ENCODE peak calls at places on chromosome 17, in ten cellular contexts. One of them, this sample, is unnamed.

GRCh38 chr17:44397479-44398440 is 8.3 kb upstream of the ITGA2B start:
- DNase-seq in cardiac muscle cell: no peak
- DNase-seq in CD8-positive, alpha-beta memory T cell: no peak
- DNase-seq in Peyer's patch: no peak
- DNase-seq in thoracic aorta: no peak
- DNase-seq in A673: no peak
- DNase-seq in fibroblast of lung: no peak
- DNase-seq in stomach: no peak
- DNase-seq in gastrocnemius medialis: no peak
- DNase-seq in CD4-positive, alpha-beta T cell: no peak
- DNase-seq in this sample: no peak

GRCh38 chr17:58306131-58306951 is 22.3 kb downstream of the TSPOAP1 start:
- DNase-seq in fibroblast of lung: no peak
- DNase-seq in A673: no peak
- DNase-seq in stomach: peak; percentile 24
- DNase-seq in gastrocnemius medialis: no peak
- DNase-seq in CD8-positive, alpha-beta memory T cell: no peak
- DNase-seq in Peyer's patch: peak; percentile 12
- DNase-seq in thoracic aorta: no peak
- DNase-seq in CD4-positive, alpha-beta T cell: no peak
- DNase-seq in cardiac muscle cell: no peak
- DNase-seq in this sample: no peak

GRCh38 chr17:61414141-61414935 is 14.7 kb downstream of the TBX2 start:
- DNase-seq in CD4-positive, alpha-beta T cell: no peak
- DNase-seq in cardiac muscle cell: no peak
- DNase-seq in A673: no peak
- DNase-seq in fibroblast of lung: no peak
- DNase-seq in CD8-positive, alpha-beta memory T cell: no peak
- DNase-seq in gastrocnemius medialis: no peak
- DNase-seq in thoracic aorta: no peak
- DNase-seq in stomach: peak; percentile 25
- DNase-seq in Peyer's patch: peak; percentile 8
- DNase-seq in this sample: no peak

GRCh38 chr17:17417718-17418151 is 59.1 kb upstream of the MED9 start:
- DNase-seq in A673: no peak
- DNase-seq in fibroblast of lung: no peak
- DNase-seq in Peyer's patch: no peak
- DNase-seq in stomach: no peak
- DNase-seq in CD8-positive, alpha-beta memory T cell: no peak
- DNase-seq in gastrocnemius medialis: no peak
- DNase-seq in CD4-positive, alpha-beta T cell: no peak
- DNase-seq in cardiac muscle cell: no peak
- DNase-seq in thoracic aorta: no peak
- DNase-seq in this sample: no peak

GRCh38 chr17:66810951-66811682 is 23.8 kb upstream of the CACNG5 start:
- DNase-seq in CD4-positive, alpha-beta T cell: no peak
- DNase-seq in A673: no peak
- DNase-seq in stomach: no peak
- DNase-seq in fibroblast of lung: no peak
- DNase-seq in gastrocnemius medialis: no peak
- DNase-seq in thoracic aorta: no peak
- DNase-seq in Peyer's patch: no peak
- DNase-seq in CD8-positive, alpha-beta memory T cell: no peak
- DNase-seq in cardiac muscle cell: no peak
- DNase-seq in this sample: no peak

GRCh38 chr17:82836823-82837357 is 2.9 kb downstream of the ZNF750 start:
- DNase-seq in stomach: no peak
- DNase-seq in CD4-positive, alpha-beta T cell: no peak
- DNase-seq in CD8-positive, alpha-beta memory T cell: no peak
- DNase-seq in Peyer's patch: no peak
- DNase-seq in gastrocnemius medialis: peak; percentile 32
- DNase-seq in fibroblast of lung: no peak
- DNase-seq in thoracic aorta: no peak
- DNase-seq in cardiac muscle cell: no peak
- DNase-seq in A673: no peak
- DNase-seq in this sample: no peak

GRCh38 chr17:27756467-27757371 is 43.6 kb downstream of the NOS2 start:
- DNase-seq in A673: peak; percentile 68
- DNase-seq in cardiac muscle cell: peak; percentile 62
- DNase-seq in fibroblast of lung: peak; percentile 13
- DNase-seq in CD4-positive, alpha-beta T cell: peak; percentile 29
- DNase-seq in gastrocnemius medialis: no peak
- DNase-seq in thoracic aorta: no peak
- DNase-seq in CD8-positive, alpha-beta memory T cell: peak; percentile 25
- DNase-seq in stomach: peak; percentile 69
- DNase-seq in Peyer's patch: peak; percentile 29
- DNase-seq in this sample: no peak

GRCh38 chr17:15233022-15233805 is 31.9 kb downstream of the PMP22 start:
- DNase-seq in thoracic aorta: no peak
- DNase-seq in cardiac muscle cell: no peak
- DNase-seq in CD4-positive, alpha-beta T cell: no peak
- DNase-seq in gastrocnemius medialis: no peak
- DNase-seq in CD8-positive, alpha-beta memory T cell: no peak
- DNase-seq in fibroblast of lung: peak; percentile 50
- DNase-seq in Peyer's patch: no peak
- DNase-seq in A673: no peak
- DNase-seq in stomach: no peak
- DNase-seq in this sample: no peak

GRCh38 chr17:32445075-32445427 is 741 bp downstream of the PSMD11 start:
- DNase-seq in cardiac muscle cell: peak; percentile 50
- DNase-seq in fibroblast of lung: peak; percentile 81
- DNase-seq in thoracic aorta: peak; percentile 5
- DNase-seq in CD8-positive, alpha-beta memory T cell: no peak
- DNase-seq in gastrocnemius medialis: peak; percentile 44
- DNase-seq in stomach: peak; percentile 28
- DNase-seq in CD4-positive, alpha-beta T cell: peak; percentile 2
- DNase-seq in A673: peak; percentile 26
- DNase-seq in Peyer's patch: no peak
- DNase-seq in this sample: no peak

GRCh38 chr17:37708008-37708615 is 36.7 kb downstream of the HNF1B start:
- DNase-seq in gastrocnemius medialis: no peak
- DNase-seq in A673: no peak
- DNase-seq in fibroblast of lung: no peak
- DNase-seq in Peyer's patch: no peak
- DNase-seq in thoracic aorta: no peak
- DNase-seq in CD8-positive, alpha-beta memory T cell: no peak
- DNase-seq in stomach: peak; percentile 79
- DNase-seq in cardiac muscle cell: no peak
- DNase-seq in CD4-positive, alpha-beta T cell: no peak
- DNase-seq in this sample: no peak

GRCh38 chr17:69154267-69154666 is 12.6 kb upstream of the ABCA6 start:
- DNase-seq in CD8-positive, alpha-beta memory T cell: no peak
- DNase-seq in A673: no peak
- DNase-seq in cardiac muscle cell: no peak
- DNase-seq in fibroblast of lung: no peak
- DNase-seq in CD4-positive, alpha-beta T cell: no peak
- DNase-seq in Peyer's patch: no peak
- DNase-seq in stomach: no peak
- DNase-seq in gastrocnemius medialis: no peak
- DNase-seq in thoracic aorta: no peak
- DNase-seq in this sample: no peak

GRCh38 chr17:28912938-28913333 is 10.1 kb upstream of the DHRS13 start:
- DNase-seq in A673: no peak
- DNase-seq in fibroblast of lung: no peak
- DNase-seq in CD4-positive, alpha-beta T cell: no peak
- DNase-seq in CD8-positive, alpha-beta memory T cell: no peak
- DNase-seq in gastrocnemius medialis: no peak
- DNase-seq in thoracic aorta: no peak
- DNase-seq in cardiac muscle cell: no peak
- DNase-seq in stomach: no peak
- DNase-seq in Peyer's patch: no peak
- DNase-seq in this sample: no peak

GRCh38 chr17:63178530-63178929 is 212.5 kb downstream of the TANC2 start:
- DNase-seq in CD8-positive, alpha-beta memory T cell: no peak
- DNase-seq in cardiac muscle cell: no peak
- DNase-seq in thoracic aorta: no peak
- DNase-seq in A673: no peak
- DNase-seq in stomach: no peak
- DNase-seq in Peyer's patch: no peak
- DNase-seq in fibroblast of lung: peak; percentile 67
- DNase-seq in gastrocnemius medialis: no peak
- DNase-seq in CD4-positive, alpha-beta T cell: no peak
- DNase-seq in this sample: no peak

GRCh38 chr17:31512104-31512740 is 120.7 kb downstream of the RAB11FIP4 start:
- DNase-seq in Peyer's patch: no peak
- DNase-seq in cardiac muscle cell: no peak
- DNase-seq in stomach: no peak
- DNase-seq in gastrocnemius medialis: no peak
- DNase-seq in thoracic aorta: no peak
- DNase-seq in CD8-positive, alpha-beta memory T cell: no peak
- DNase-seq in A673: no peak
- DNase-seq in fibroblast of lung: no peak
- DNase-seq in CD4-positive, alpha-beta T cell: no peak
- DNase-seq in this sample: no peak

GRCh38 chr17:16916557-16916920 is 55.4 kb downstream of the TNFRSF13B start:
- DNase-seq in fibroblast of lung: no peak
- DNase-seq in cardiac muscle cell: no peak
- DNase-seq in CD8-positive, alpha-beta memory T cell: no peak
- DNase-seq in gastrocnemius medialis: no peak
- DNase-seq in CD4-positive, alpha-beta T cell: no peak
- DNase-seq in thoracic aorta: no peak
- DNase-seq in stomach: peak; percentile 3
- DNase-seq in A673: no peak
- DNase-seq in Peyer's patch: no peak
- DNase-seq in this sample: no peak

GRCh38 chr17:75836605-75837004 is 7.6 kb downstream of the UNC13D start:
- DNase-seq in thoracic aorta: no peak
- DNase-seq in cardiac muscle cell: no peak
- DNase-seq in fibroblast of lung: no peak
- DNase-seq in A673: no peak
- DNase-seq in gastrocnemius medialis: no peak
- DNase-seq in stomach: no peak
- DNase-seq in Peyer's patch: no peak
- DNase-seq in CD8-positive, alpha-beta memory T cell: no peak
- DNase-seq in CD4-positive, alpha-beta T cell: no peak
- DNase-seq in this sample: no peak
- H3K27me3 ChIP-seq in thoracic aorta: no peaks in the 10 kb centered on the region
- H3K27me3 ChIP-seq in cardiac muscle cell: no peaks in the 10 kb centered on the region
- H3K27me3 ChIP-seq in fibroblast of lung: no peaks in the 10 kb centered on the region
- H3K27me3 ChIP-seq in A673: no peaks in the 10 kb centered on the region
- H3K27me3 ChIP-seq in gastrocnemius medialis: no peaks in the 10 kb centered on the region
- H3K27me3 ChIP-seq in stomach: no peaks in the 10 kb centered on the region
- H3K27me3 ChIP-seq in Peyer's patch: no peaks in the 10 kb centered on the region
- H3K27me3 ChIP-seq in CD8-positive, alpha-beta memory T cell: no peaks in the 10 kb centered on the region
- H3K27me3 ChIP-seq in CD4-positive, alpha-beta T cell: no peaks in the 10 kb centered on the region
- H3K27me3 ChIP-seq in this sample: no peaks in the 10 kb centered on the region

DNA sequence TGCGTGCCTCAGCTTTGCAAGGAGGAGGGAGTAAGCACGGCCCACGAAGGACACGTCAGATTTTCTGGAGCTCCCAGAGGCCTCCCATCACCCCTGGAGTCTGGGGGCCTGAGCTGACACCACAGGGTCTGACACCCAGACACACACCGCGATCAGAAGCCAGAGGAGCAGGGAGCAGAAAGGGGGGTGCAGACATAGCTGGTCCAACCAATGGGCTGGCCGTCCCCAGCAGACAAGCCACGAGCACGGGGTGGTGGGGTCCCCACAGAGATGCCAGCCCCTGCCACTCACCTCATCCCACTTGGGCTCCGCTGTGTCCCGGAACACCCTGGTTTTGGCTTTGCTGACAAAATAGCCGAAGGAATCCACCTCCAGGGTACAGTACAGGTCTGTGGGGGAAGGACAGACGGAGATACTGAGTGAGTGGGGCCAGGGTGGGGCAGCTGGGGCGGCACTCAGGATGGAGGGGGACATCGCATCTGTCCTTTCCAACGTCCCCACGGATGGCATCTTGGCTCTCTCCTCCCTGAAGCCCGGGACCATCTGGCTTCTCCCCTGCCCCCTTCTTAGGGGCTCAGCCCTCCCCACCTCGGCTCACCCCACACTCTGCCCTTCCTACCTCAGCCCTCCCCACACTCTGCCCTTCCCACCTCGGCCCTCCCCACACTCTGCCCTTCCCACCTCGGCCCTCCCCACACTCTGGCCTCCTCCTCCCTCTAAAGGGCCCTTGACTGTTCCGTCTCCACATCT is 53.5 kb downstream of the TIMM22 start:
- DNase-seq in A673: no peak
- DNase-seq in cardiac muscle cell: no peak
- DNase-seq in Peyer's patch: no peak
- DNase-seq in gastrocnemius medialis: no peak
- DNase-seq in CD8-positive, alpha-beta memory T cell: no peak
- DNase-seq in stomach: no peak
- DNase-seq in thoracic aorta: no peak
- DNase-seq in fibroblast of lung: no peak
- DNase-seq in CD4-positive, alpha-beta T cell: no peak
- DNase-seq in this sample: no peak
- H3K27me3 ChIP-seq in A673: no peaks in the 10 kb centered on the region
- H3K27me3 ChIP-seq in cardiac muscle cell: no peaks in the 10 kb centered on the region
- H3K27me3 ChIP-seq in Peyer's patch: no peaks in the 10 kb centered on the region
- H3K27me3 ChIP-seq in gastrocnemius medialis: no peaks in the 10 kb centered on the region
- H3K27me3 ChIP-seq in CD8-positive, alpha-beta memory T cell: no peaks in the 10 kb centered on the region
- H3K27me3 ChIP-seq in stomach: no peaks in the 10 kb centered on the region
- H3K27me3 ChIP-seq in thoracic aorta: no peaks in the 10 kb centered on the region
- H3K27me3 ChIP-seq in fibroblast of lung: no peaks in the 10 kb centered on the region
- H3K27me3 ChIP-seq in CD4-positive, alpha-beta T cell: no peaks in the 10 kb centered on the region
- H3K27me3 ChIP-seq in this sample: no peaks in the 10 kb centered on the region

GRCh38 chr17:48545022-48545376 is at the start of gene HOXB2:
- DNase-seq in fibroblast of lung: no peak
- DNase-seq in stomach: no peak
- DNase-seq in CD8-positive, alpha-beta memory T cell: no peak
- DNase-seq in Peyer's patch: no peak
- DNase-seq in CD4-positive, alpha-beta T cell: no peak
- DNase-seq in gastrocnemius medialis: no peak
- DNase-seq in A673: peak; percentile 84
- DNase-seq in cardiac muscle cell: peak; percentile 67
- DNase-seq in thoracic aorta: no peak
- DNase-seq in this sample: no peak
- H3K27me3 ChIP-seq in fibroblast of lung: no peaks in the 10 kb centered on the region
- H3K27me3 ChIP-seq in stomach: peaks cover 92% of the 10 kb centered on the region
- H3K27me3 ChIP-seq in CD8-positive, alpha-beta memory T cell: peaks cover 4% of the 10 kb centered on the region
- H3K27me3 ChIP-seq in Peyer's patch: no peaks in the 10 kb centered on the region
- H3K27me3 ChIP-seq in CD4-positive, alpha-beta T cell: no peaks in the 10 kb centered on the region
- H3K27me3 ChIP-seq in gastrocnemius medialis: peaks cover 20% of the 10 kb centered on the region
- H3K27me3 ChIP-seq in A673: no peaks in the 10 kb centered on the region
- H3K27me3 ChIP-seq in cardiac muscle cell: peaks cover 3% of the 10 kb centered on the region
- H3K27me3 ChIP-seq in thoracic aorta: no peaks in the 10 kb centered on the region
- H3K27me3 ChIP-seq in this sample: no peaks in the 10 kb centered on the region

DNA sequence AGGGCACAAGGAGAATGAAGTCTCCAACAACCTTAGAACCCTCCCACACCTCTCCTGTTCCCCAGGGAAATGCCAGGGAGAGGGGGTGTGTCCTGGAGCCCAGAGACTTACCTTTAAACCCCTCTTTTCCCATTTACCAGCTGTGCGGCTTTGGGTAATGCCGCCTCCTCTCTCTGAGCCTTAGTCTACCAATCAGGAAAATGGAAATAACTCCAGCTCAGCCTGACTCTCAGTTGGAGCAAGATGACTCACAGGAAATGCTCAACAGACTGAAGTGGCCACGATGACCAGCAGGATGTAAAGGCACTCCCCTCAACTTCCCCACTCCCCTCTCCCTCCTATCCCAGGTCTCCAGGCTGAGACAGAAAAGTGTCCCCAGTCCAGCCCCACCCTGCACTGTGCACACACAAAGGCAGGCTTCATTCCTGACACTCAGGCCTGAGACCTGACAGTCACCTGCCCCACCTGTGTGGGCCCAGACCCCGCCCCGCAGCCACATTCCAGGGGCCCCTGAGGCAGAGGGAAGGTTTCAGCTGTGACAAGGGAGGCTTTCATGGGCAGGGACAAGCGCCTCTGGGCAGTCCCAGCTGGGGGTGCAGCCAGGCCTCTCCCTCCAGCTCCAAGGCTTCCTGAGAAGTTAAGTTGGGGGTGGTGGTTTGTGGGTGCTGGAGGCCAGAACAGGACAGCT is 3.0 kb upstream of the KRT15 start:
- DNase-seq in CD8-positive, alpha-beta memory T cell: no peak
- DNase-seq in stomach: peak; percentile 51
- DNase-seq in Peyer's patch: no peak
- DNase-seq in A673: peak; percentile 4
- DNase-seq in CD4-positive, alpha-beta T cell: no peak
- DNase-seq in cardiac muscle cell: no peak
- DNase-seq in thoracic aorta: no peak
- DNase-seq in fibroblast of lung: peak; percentile 92
- DNase-seq in gastrocnemius medialis: no peak
- DNase-seq in this sample: no peak
- H3K27me3 ChIP-seq in CD8-positive, alpha-beta memory T cell: no peaks in the 10 kb centered on the region
- H3K27me3 ChIP-seq in stomach: peaks cover 24% of the 10 kb centered on the region
- H3K27me3 ChIP-seq in Peyer's patch: no peaks in the 10 kb centered on the region
- H3K27me3 ChIP-seq in A673: no peaks in the 10 kb centered on the region
- H3K27me3 ChIP-seq in CD4-positive, alpha-beta T cell: peaks cover 1% of the 10 kb centered on the region
- H3K27me3 ChIP-seq in cardiac muscle cell: no peaks in the 10 kb centered on the region
- H3K27me3 ChIP-seq in thoracic aorta: no peaks in the 10 kb centered on the region
- H3K27me3 ChIP-seq in fibroblast of lung: no peaks in the 10 kb centered on the region
- H3K27me3 ChIP-seq in gastrocnemius medialis: peaks cover 10% of the 10 kb centered on the region
- H3K27me3 ChIP-seq in this sample: no peaks in the 10 kb centered on the region